ENCODE peak calls at places on chromosomes 6 and 20, in five cellular contexts. U, B, T, E and D are unnamed samples. For H4K20me1, the result is how much of the 10 kb centered on the place peaks cover.

GRCh38 chr6:44704240-44705150 is 317.0 kb downstream of the CDC5L start:
- DNase-seq in T (no peak), E (no peak), U (no peak), B (no peak), D (no peak)

GRCh38 chr6:108295676-108296075 is 822 bp downstream of the AFG1L start:
- DNase-seq in B (no peak), T (no peak), U (no peak), E (no peak), D (no peak)

GRCh38 chr6:34000281-34000680 is 145.6 kb downstream of the GRM4 start:
- DNase-seq in T (no peak), U (no peak), E (no peak), B (no peak), D (no peak)

GRCh38 chr6:161342039-161342438 is 68.2 kb upstream of the AGPAT4 start:
- DNase-seq in B (no peak), T (no peak), U (no peak), E (no peak), D (no peak)

GRCh38 chr6:2630362-2630761 is 120.4 kb downstream of the MYLK4 start:
- DNase-seq in T (peak), E (peak), B (peak), U (no peak), D (peak)

GRCh38 chr6:143432588-143432987 is 17.9 kb downstream of the ADAT2 start:
- DNase-seq in U (no peak), B (no peak), E (no peak), T (no peak), D (no peak)

GRCh38 chr20:703010-703409 is 27.4 kb upstream of the SCRT2 start:
- DNase-seq in U (no peak), B (no peak), T (no peak), E (no peak), D (no peak)

GRCh38 chr6:126020305-126021050 is 34.1 kb downstream of the TRMT11 start:
- DNase-seq in E (no peak), U (no peak), T (no peak), B (peak), D (peak)

GRCh38 chr6:113457156-113457555 is 400.0 kb upstream of the MARCKS start:
- DNase-seq in B (peak), E (peak), U (no peak), T (no peak), D (peak)

GRCh38 chr6:139698526-139699182 is 324.2 kb upstream of the CITED2 start:
- DNase-seq in T (no peak), E (peak), B (no peak), U (no peak), D (peak)

GRCh38 chr6:21033575-21034026 is 499.3 kb downstream of the CDKAL1 start:
- DNase-seq in B (peak), U (no peak), T (no peak), E (peak), D (peak)

GRCh38 chr6:27209659-27210269 is 37.7 kb upstream of the PRSS16 start:
- DNase-seq in E (no peak), U (no peak), B (peak), T (no peak), D (no peak)

GRCh38 chr6:145704153-145704781 is 31.1 kb downstream of the EPM2A start:
- DNase-seq in T (no peak), B (peak), U (no peak), E (peak), D (no peak)

GRCh38 chr6:106688177-106688951 is 59.0 kb downstream of the QRSL1 start:
- DNase-seq in T (no peak), B (no peak), U (no peak), E (no peak), D (no peak)

GRCh38 chr20:41055679-41056078 is 27.1 kb downstream of the TOP1 start:
- DNase-seq in T (no peak), B (peak), E (no peak), U (no peak), D (no peak)

GRCh38 chr6:161598896-161599295 is 325.0 kb upstream of the AGPAT4 start:
- DNase-seq in U (no peak), E (no peak), B (no peak), T (no peak), D (no peak)

GRCh38 chr20:57422254-57422653 is 31.1 kb downstream of the RBM38 start:
- DNase-seq in U (no peak), B (no peak), T (no peak), E (no peak), D (no peak)

GRCh38 chr6:162856885-162857284 is 129.1 kb downstream of the PACRG start:
- DNase-seq in E (peak), U (peak), B (peak), T (peak), D (peak)

GRCh38 chr6:4059115-4059777 is 19.7 kb downstream of the FAM217A start:
- DNase-seq in T (no peak), U (no peak), E (peak), B (peak), D (peak)

GRCh38 chr6:128882560-128882959 is 378 bp upstream of the LAMA2 start:
- DNase-seq in U (peak), B (peak), T (no peak), E (peak), D (no peak)

GRCh38 chr6:32973934-32974333 is 5.5 kb downstream of the BRD2 start:
- DNase-seq in U (peak), B (peak), E (peak), T (no peak), D (peak)

GRCh38 chr6:14272111-14273085 is 154.8 kb downstream of the CD83 start:
- DNase-seq in U (no peak), E (no peak), B (peak), T (no peak), D (peak)

GRCh38 chr6:110522427-110522826 is 46.0 kb upstream of the SLC22A16 start:
- DNase-seq in E (no peak), U (no peak), B (no peak), T (no peak), D (no peak)

GRCh38 chr6:137738197-137738596 is 128.9 kb upstream of the TNFAIP3 start:
- DNase-seq in B (peak), U (no peak), E (peak), T (no peak), D (peak)

GRCh38 chr6:27605401-27606342 is 132.8 kb upstream of the ZNF184 start:
- DNase-seq in B (peak), T (peak), U (peak), E (peak), D (peak)

GRCh38 chr20:3328501-3328900 is 79.0 kb downstream of the DNAAF9 start:
- DNase-seq in E (no peak), U (no peak), B (no peak), T (no peak), D (no peak)

GRCh38 chr6:131060311-131060710 is 2.7 kb downstream of the EPB41L2 start:
- DNase-seq in T (no peak), U (no peak), E (no peak), B (peak), D (no peak)

GRCh38 chr6:25427549-25427948 is 148.4 kb downstream of the CARMIL1 start:
- DNase-seq in B (no peak), E (no peak), U (no peak), T (no peak), D (no peak)

GRCh38 chr6:25428758-25429317 is 149.7 kb downstream of the CARMIL1 start:
- DNase-seq in T (no peak), B (no peak), E (no peak), U (no peak), D (no peak)

GRCh38 chr6:25435397-25435985 is 156.3 kb downstream of the CARMIL1 start:
- DNase-seq in E (no peak), T (no peak), B (no peak), U (no peak), D (no peak)

GRCh38 chr6:25436760-25437159 is 157.6 kb downstream of the CARMIL1 start:
- DNase-seq in U (no peak), E (no peak), B (no peak), T (no peak), D (no peak)

GRCh38 chr6:25431642-25432307 is 152.6 kb downstream of the CARMIL1 start:
- DNase-seq in B (no peak), U (no peak), E (no peak), T (no peak), D (no peak)
- H3K4me2 ChIP-seq in B (no peak), U (no peak), E (no peak), T (no peak), D (no peak)

GRCh38 chr20:49169547-49169946 is 18.6 kb downstream of the STAU1 start:
- DNase-seq in E (no peak), T (no peak), B (no peak), U (no peak), D (no peak)

GRCh38 chr20:49174183-49174582 is 14.0 kb downstream of the STAU1 start:
- DNase-seq in U (no peak), T (no peak), B (no peak), E (no peak), D (no peak)

GRCh38 chr20:49172413-49172812 is 15.7 kb downstream of the STAU1 start:
- DNase-seq in E (no peak), B (no peak), T (no peak), U (no peak), D (no peak)

GRCh38 chr20:49170714-49171113 is 17.4 kb downstream of the STAU1 start:
- DNase-seq in T (no peak), U (no peak), B (no peak), E (no peak), D (no peak)

DNA sequence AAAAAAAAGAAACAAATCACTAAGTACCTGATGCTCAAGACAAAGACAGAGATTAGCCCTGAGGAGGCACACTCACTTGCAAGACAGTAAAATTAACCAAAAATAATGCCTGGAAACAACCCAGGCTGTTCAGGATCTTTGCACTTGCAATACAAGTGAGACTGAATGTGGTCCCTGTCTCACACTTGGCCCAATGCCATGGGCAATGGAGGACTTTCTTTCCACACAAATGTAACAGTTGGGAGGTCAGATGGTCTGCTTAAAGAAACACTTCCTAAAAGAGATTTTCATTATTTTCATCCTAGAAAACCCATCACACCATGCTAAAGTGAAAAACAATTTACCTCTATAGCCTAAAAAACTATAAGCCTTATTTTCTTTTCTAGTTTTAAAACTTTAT is 16.2 kb downstream of the STAU1 start:
- DNase-seq in E (no peak), U (no peak), B (no peak), T (no peak), D (no peak)
- H4K20me1 ChIP-seq in E (half or more), U (half or more), B (under half), T (under half), D (under half)

GRCh38 chr20:59858425-59858824 is 75.0 kb downstream of the SYCP2 start:
- DNase-seq in E (no peak), B (no peak), U (no peak), T (no peak), D (no peak)

GRCh38 chr20:59861389-59861788 is 72.0 kb downstream of the SYCP2 start:
- DNase-seq in E (no peak), U (no peak), T (no peak), B (no peak), D (no peak)

GRCh38 chr20:59863058-59863457 is 70.4 kb downstream of the SYCP2 start:
- DNase-seq in U (no peak), B (no peak), T (no peak), E (no peak), D (no peak)

DNA sequence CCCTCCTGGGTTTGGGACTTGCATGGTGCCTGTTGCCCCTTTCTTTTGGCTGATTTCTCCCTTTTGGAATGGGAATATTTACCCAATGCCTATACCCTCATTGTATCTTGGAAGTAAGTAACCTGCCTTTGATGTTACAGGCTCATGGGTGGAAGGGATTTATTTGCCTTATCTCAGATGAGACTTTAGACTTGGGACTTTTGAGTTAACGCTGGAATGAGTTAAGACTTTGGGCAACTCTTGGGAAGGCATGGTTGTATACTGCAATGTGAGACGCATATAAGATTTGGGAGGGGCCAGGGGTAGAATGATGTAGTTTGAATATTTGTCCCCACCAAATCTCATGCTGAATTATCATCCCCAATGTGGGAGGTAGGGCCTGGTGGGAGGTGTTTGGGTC is 75.5 kb downstream of the SYCP2 start:
- DNase-seq in B (no peak), T (no peak), E (no peak), U (no peak), D (no peak)
- H3K4me2 ChIP-seq in B (no peak), T (no peak), E (no peak), U (no peak), D (no peak)

GRCh38 chr6:31621320-31621939 is 915 bp downstream of the PRRC2A start:
- DNase-seq in E (no peak), U (no peak), T (no peak), B (no peak), D (no peak)
- H4K20me1 ChIP-seq in E (under half), U (under half), T (under half), B (under half), D (under half)

GRCh38 chr6:91043751-91044150 is 456.9 kb upstream of the MAP3K7 start:
- DNase-seq in U (no peak), B (no peak), E (no peak), T (no peak), D (no peak)

GRCh38 chr6:91042656-91043055 is 455.8 kb upstream of the MAP3K7 start:
- DNase-seq in U (no peak), T (no peak), E (no peak), B (no peak), D (no peak)

DNA sequence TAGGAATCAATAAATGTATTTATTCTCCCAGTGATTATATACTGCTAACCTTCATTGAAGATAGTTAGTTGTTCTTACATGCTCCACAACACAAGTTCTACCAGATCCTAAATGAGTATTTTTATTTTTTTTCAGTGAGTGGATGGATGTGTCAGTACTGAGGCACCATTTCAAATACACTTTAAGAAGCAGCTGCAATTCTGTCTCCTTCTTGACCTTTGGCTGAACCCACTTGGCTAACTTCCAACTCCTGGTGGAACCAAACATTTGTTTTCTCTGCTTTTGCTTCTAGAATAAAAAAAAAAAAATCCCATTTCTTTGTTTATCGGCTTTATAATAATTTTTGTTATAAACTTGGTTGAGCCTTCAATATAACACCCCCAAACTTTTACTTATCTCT is 458.3 kb upstream of the MAP3K7 start:
- DNase-seq in E (no peak), U (no peak), B (no peak), T (no peak), D (peak)
- H3K4me2 ChIP-seq in E (no peak), U (no peak), B (no peak), T (no peak), D (no peak)

GRCh38 chr20:31523361-31524283 is 9.4 kb downstream of the HM13 start:
- DNase-seq in U (no peak), E (no peak), B (peak), T (no peak), D (peak)
- H4K20me1 ChIP-seq in U (under half), E (half or more), B (half or more), T (under half), D (under half)